ENCODE peak calls at places on chromosomes 12 and 14, in eight cellular contexts. D is hepatocyte; M is thyroid gland; L is effector memory CD4-positive, alpha-beta T cell; J is psoas muscle; H is cardiac muscle cell; E is astrocyte of the spinal cord; X is IMR-90. K is an unnamed sample.

GRCh38 chr12:15001733-15002471 is 29.1 kb downstream of the PDE6H start:
- DNase-seq in D (peak), M (peak), L (no peak), J (peak), H (peak), E (peak), X (peak), K (no peak)

GRCh38 chr12:71195338-71195896 is 37.6 kb upstream of the TSPAN8 start:
- DNase-seq in D (peak), M (no peak), L (no peak), J (no peak), H (no peak), E (no peak), X (no peak), K (no peak)

GRCh38 chr14:57866199-57866755 is 385 bp upstream of the SLC35F4 start:
- DNase-seq in D (no peak), M (no peak), L (no peak), J (no peak), H (no peak), E (no peak), X (no peak), K (no peak)

GRCh38 chr12:62306569-62307530 is 46.6 kb downstream of the USP15 start:
- DNase-seq in D (no peak), M (no peak), L (no peak), J (no peak), H (no peak), E (no peak), X (no peak), K (no peak)

GRCh38 chr12:38144049-38144448 is 172.5 kb upstream of the ALG10B start:
- DNase-seq in D (no peak), M (no peak), L (no peak), J (no peak), H (no peak), E (no peak), X (no peak), K (no peak)

GRCh38 chr12:84727964-84728363 is 184.6 kb downstream of the SLC6A15 start:
- DNase-seq in D (peak), M (no peak), L (no peak), J (no peak), H (peak), E (peak), X (no peak), K (no peak)

GRCh38 chr14:21041676-21042433 is at the start of gene RNASE7:
- DNase-seq in D (no peak), M (no peak), L (no peak), J (peak), H (no peak), E (no peak), X (peak), K (no peak)

GRCh38 chr14:59882957-59883356 is 12.4 kb upstream of the RTN1 start:
- DNase-seq in D (no peak), M (no peak), L (no peak), J (no peak), H (no peak), E (no peak), X (no peak), K (no peak)

GRCh38 chr14:69536976-69537375 is 37.7 kb downstream of the CCDC177 start:
- DNase-seq in D (no peak), M (no peak), L (no peak), J (no peak), H (no peak), E (no peak), X (no peak), K (no peak)

GRCh38 chr12:87020071-87020470 is 763.9 kb upstream of the MGAT4C start:
- DNase-seq in D (no peak), M (no peak), L (no peak), J (no peak), H (no peak), E (no peak), X (no peak), K (no peak)

GRCh38 chr12:122749569-122750332 is 2.9 kb upstream of the DENR start:
- DNase-seq in D (no peak), M (no peak), L (no peak), J (no peak), H (no peak), E (no peak), X (no peak), K (no peak)

GRCh38 chr12:116654216-116654743 is 83.6 kb downstream of the SPRING1 start:
- DNase-seq in D (no peak), M (no peak), L (no peak), J (no peak), H (no peak), E (no peak), X (no peak), K (no peak)

GRCh38 chr12:109718390-109718789 is 4.8 kb downstream of the FAM222A start:
- DNase-seq in D (peak), M (no peak), L (no peak), J (no peak), H (peak), E (no peak), X (no peak), K (no peak)

GRCh38 chr12:30023186-30023585 is 239.4 kb upstream of the TMTC1 start:
- DNase-seq in D (no peak), M (no peak), L (no peak), J (no peak), H (no peak), E (no peak), X (peak), K (no peak)

GRCh38 chr14:103532216-103533136 is 3.5 kb downstream of the TRMT61A start:
- DNase-seq in D (no peak), M (no peak), L (no peak), J (no peak), H (no peak), E (no peak), X (no peak), K (no peak)

GRCh38 chr14:61553730-61554641 is 141.3 kb upstream of the HIF1A start:
- DNase-seq in D (peak), M (no peak), L (no peak), J (no peak), H (no peak), E (peak), X (peak), K (no peak)

GRCh38 chr12:53061404-53062010 is 11.6 kb downstream of the TNS2 start:
- DNase-seq in D (peak), M (peak), L (no peak), J (peak), H (no peak), E (no peak), X (no peak), K (no peak)

GRCh38 chr12:57214398-57214781 is 2.2 kb upstream of the NXPH4 start:
- DNase-seq in D (peak), M (peak), L (no peak), J (peak), H (peak), E (peak), X (peak), K (no peak)

GRCh38 chr14:37384870-37385596 is 187.3 kb downstream of the MIPOL1 start:
- DNase-seq in D (peak), M (peak), L (no peak), J (no peak), H (no peak), E (no peak), X (no peak), K (no peak)

DNA sequence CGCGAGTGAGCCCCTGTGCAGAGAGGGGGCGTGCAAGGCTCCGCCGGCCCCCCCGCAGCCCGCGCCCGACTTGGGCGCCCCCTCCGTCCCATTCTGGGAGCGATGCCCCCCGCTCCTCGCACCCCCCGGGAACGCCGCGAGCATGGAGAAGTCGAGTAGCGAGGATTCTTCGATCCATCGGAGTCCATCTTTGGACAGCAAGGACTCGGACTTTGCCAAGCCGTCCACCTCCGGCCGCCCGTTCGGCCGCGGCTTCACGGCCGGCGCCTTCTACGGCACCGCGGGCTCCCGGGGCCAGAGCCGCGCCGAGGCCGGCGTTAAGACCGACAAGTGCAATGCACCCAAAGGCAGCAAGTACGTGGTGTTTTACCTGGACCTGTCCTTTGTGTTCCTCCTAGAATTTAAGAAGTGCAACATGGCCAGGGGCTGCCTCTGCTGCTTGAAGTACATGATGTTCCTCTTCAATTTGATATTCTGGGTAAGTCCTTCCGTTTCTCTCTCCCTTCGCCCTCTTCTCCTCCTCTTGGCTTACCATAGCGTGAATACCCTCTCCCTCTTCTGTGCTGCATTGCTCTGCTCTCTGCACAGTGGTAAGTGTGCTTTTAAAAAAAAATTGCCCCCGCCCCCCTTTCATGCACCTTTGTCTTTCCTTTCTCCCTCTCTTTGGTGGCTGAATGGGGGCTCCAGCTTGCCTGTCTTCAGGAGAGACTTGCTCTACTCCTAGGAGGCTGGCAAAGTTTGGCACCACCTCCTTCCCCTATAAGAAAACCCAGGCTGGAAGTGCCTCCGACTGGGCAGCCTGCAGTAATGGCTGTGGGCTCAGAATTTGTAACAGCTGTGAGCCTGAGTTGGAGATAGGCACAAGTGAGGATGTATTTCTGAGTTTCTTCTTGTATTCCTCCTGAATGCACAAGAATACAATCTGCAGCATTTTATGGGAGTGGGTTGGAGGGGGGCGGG is 123.9 kb downstream of the TSPAN9 start:
- DNase-seq in D (no peak), M (peak), L (no peak), J (no peak), H (peak), E (no peak), X (no peak), K (no peak)
- H3K4me3 ChIP-seq in D (peak), M (peak), L (no peak), J (peak), H (peak), E (peak), X (peak), K (no peak)

GRCh38 chr14:105430535-105430934 is 10.9 kb downstream of the MTA1 start:
- DNase-seq in D (no peak), M (peak), L (no peak), J (peak), H (no peak), E (peak), X (peak), K (no peak)

GRCh38 chr14:105432657-105433056 is 13.0 kb downstream of the MTA1 start:
- DNase-seq in D (no peak), M (no peak), L (no peak), J (no peak), H (no peak), E (no peak), X (no peak), K (no peak)

GRCh38 chr14:105431256-105431655 is 11.6 kb downstream of the MTA1 start:
- DNase-seq in D (no peak), M (no peak), L (no peak), J (no peak), H (no peak), E (no peak), X (no peak), K (no peak)

GRCh38 chr14:105427893-105428485 is 8.4 kb downstream of the MTA1 start:
- DNase-seq in D (no peak), M (no peak), L (no peak), J (no peak), H (no peak), E (no peak), X (no peak), K (no peak)

GRCh38 chr14:105430042-105430441 is 10.4 kb downstream of the MTA1 start:
- DNase-seq in D (no peak), M (no peak), L (no peak), J (no peak), H (no peak), E (no peak), X (no peak), K (no peak)
- H3K4me3 ChIP-seq in D (no peak), M (no peak), L (no peak), J (no peak), H (no peak), E (no peak), X (no peak), K (no peak)

GRCh38 chr12:114447799-114448617 is 42.1 kb upstream of the TBX5 start:
- DNase-seq in D (no peak), M (no peak), L (no peak), J (no peak), H (no peak), E (no peak), X (no peak), K (no peak)
- H3K4me3 ChIP-seq in D (no peak), M (no peak), L (no peak), J (no peak), H (peak), E (no peak), X (no peak), K (no peak)

GRCh38 chr12:20212036-20212435 is 156.3 kb upstream of the PDE3A start:
- DNase-seq in D (no peak), M (no peak), L (no peak), J (no peak), H (no peak), E (peak), X (peak), K (no peak)
- H3K4me3 ChIP-seq in D (no peak), M (no peak), L (no peak), J (peak), H (no peak), E (no peak), X (no peak), K (no peak)

DNA sequence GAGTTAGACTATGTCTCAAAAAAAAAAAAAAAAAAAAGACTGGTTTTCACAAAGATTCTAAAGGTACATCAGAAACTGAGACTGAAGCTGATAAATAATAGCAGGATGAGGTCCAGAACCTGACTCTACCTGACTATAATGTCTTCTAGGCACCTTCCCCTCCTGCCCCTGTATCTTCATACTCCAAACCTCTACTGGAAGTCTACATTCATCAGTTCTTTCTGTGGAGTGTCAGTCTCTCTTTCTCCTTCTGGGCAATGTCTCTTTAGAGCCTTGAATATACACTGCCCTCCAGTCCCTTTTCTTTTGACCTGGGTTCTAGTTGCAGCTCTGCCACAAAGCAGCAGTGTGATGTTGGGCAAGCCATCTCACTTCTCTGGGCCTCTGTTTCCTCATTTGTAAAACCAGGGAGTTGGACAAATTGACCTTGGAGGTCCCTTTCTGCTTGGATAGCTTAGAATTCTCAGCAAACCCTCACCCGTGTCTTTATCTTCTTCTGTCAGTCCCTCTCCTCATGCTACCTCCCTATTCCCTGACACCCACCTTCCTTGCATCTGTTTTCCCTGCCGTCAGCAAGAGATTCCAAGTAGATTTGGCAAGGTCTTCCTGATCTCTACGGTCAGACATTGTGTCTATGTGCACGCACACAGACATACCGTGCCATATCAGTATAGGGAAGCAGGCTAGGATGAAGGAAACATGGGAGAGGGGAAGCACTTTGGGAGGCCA is 4.3 kb downstream of the NFE2 start:
- DNase-seq in D (no peak), M (no peak), L (no peak), J (no peak), H (no peak), E (no peak), X (no peak), K (no peak)
- H3K4me3 ChIP-seq in D (no peak), M (no peak), L (no peak), J (no peak), H (no peak), E (no peak), X (no peak), K (no peak)

DNA sequence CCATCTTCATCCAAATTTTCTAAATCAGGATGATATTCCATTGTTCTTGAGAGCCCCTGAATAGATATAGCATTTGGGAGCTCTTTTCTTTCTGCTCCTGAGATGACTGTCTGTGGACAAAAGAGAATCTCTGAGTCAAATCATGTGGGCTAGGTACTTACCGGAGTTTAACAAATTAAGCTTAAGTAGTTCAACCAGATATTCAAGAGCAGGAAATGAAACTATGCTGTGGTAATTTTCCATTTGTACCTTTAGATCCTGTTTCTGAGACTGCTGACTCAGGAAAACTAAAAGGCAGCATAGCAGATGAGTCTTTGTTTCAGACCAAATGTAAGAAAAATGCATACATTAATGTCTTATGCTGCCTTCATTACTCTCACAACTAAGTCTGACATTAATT is at the start of gene CLEC7A:
- DNase-seq in D (no peak), M (no peak), L (no peak), J (no peak), H (no peak), E (no peak), X (no peak), K (peak)
- H3K4me3 ChIP-seq in D (no peak), M (no peak), L (no peak), J (peak), H (no peak), E (no peak), X (no peak), K (no peak)

DNA sequence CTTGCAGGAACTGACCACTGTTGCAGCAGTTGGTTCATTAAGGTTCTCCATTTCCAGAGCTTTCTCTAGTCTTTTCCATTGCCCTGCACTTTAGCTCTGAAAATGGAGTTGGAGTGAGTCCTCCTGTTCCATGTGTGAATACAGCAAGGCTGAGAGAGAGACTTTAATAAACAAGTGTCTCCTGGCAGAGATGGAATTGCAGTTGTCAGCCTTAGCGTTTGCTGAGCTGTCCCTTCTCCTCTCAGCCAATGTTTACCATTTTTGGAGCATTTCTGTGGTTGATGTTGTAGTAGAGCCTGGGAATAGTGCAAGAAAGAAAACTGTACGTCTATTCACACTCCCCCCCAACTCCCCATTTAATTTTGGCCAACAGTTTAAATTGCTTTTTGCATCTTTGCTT is 7.5 kb upstream of the MANSC4 start:
- DNase-seq in D (no peak), M (no peak), L (no peak), J (no peak), H (no peak), E (no peak), X (peak), K (no peak)
- H3K4me3 ChIP-seq in D (no peak), M (no peak), L (no peak), J (no peak), H (no peak), E (no peak), X (no peak), K (no peak)

DNA sequence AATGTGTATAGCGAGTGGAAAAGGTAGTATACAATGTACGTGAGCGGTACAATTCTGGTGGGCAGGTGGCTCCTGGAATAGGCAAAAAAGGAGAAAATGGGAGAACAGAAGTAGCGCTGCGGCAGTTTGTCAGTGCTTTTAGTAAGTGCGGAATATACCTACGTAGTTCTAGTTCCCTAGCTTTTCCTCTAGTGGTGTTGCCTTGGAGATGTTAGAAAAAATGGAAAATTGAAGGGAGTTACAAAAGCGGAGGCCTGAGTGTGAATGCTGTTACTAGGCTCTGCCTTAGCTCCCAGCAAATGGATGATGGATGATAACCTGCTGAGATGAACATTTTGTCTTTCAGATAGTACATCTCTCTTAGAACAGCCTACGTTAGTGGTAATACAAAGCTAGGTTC is 1.1 kb downstream of the TTC8 start:
- DNase-seq in D (no peak), M (no peak), L (no peak), J (no peak), H (no peak), E (no peak), X (no peak), K (no peak)
- H3K4me3 ChIP-seq in D (peak), M (no peak), L (no peak), J (peak), H (peak), E (peak), X (peak), K (no peak)